ENCODE peak calls at places on chromosome 16, in eight cellular contexts. Z is cardiac muscle cell, K is lower lobe of right lung, P is endothelial cell of umbilical vein, Y is PC-9, X is heart left ventricle, D is RWPE2, M is IMR-90. V is an unnamed sample.

GRCh38 chr16:50878536-50878935 is 136.7 kb downstream of the CYLD start:
- DNase-seq in Z (no peak), K (no peak), P (no peak), Y (no peak), X (no peak), D (no peak), M (no peak), V (no peak)

GRCh38 chr16:10296956-10297340 is 88.9 kb upstream of the ATF7IP2 start:
- DNase-seq in Z (no peak), K (no peak), P (no peak), Y (no peak), X (no peak), D (no peak), M (no peak), V (no peak)

GRCh38 chr16:66472961-66473610 is 46.0 kb downstream of the BEAN1 start:
- DNase-seq in Z (no peak), K (no peak), P (no peak), Y (no peak), X (no peak), D (no peak), M (no peak), V (no peak)

GRCh38 chr16:58198022-58198683 is at the start of gene CSNK2A2:
- DNase-seq in Z (peak), K (peak), P (no peak), Y (no peak), X (peak), D (peak), M (peak), V (peak)

GRCh38 chr16:7344806-7345416 is 12.3 kb downstream of the RBFOX1 start:
- DNase-seq in Z (no peak), K (no peak), P (no peak), Y (no peak), X (peak), D (no peak), M (no peak), V (no peak)

GRCh38 chr16:89156740-89157645 is 14.6 kb upstream of the CDH15 start:
- DNase-seq in Z (no peak), K (no peak), P (no peak), Y (no peak), X (no peak), D (no peak), M (no peak), V (no peak)

GRCh38 chr16:89828199-89828869 is at the start of gene SPIRE2:
- DNase-seq in Z (peak), K (peak), P (peak), Y (peak), X (peak), D (no peak), M (peak), V (peak)

GRCh38 chr16:51465026-51465425 is 314.0 kb upstream of the SALL1 start:
- DNase-seq in Z (peak), K (no peak), P (no peak), Y (no peak), X (no peak), D (no peak), M (peak), V (no peak)

GRCh38 chr16:87924041-87924851 is 12.1 kb downstream of the CA5A start:
- DNase-seq in Z (no peak), K (no peak), P (no peak), Y (no peak), X (no peak), D (no peak), M (no peak), V (no peak)

GRCh38 chr16:56477096-56477878 is 25.9 kb downstream of the OGFOD1 start:
- DNase-seq in Z (peak), K (no peak), P (peak), Y (peak), X (no peak), D (no peak), M (peak), V (no peak)

GRCh38 chr16:10741844-10742243 is 1.8 kb upstream of the NUBP1 start:
- DNase-seq in Z (peak), K (no peak), P (no peak), Y (no peak), X (peak), D (no peak), M (peak), V (no peak)

GRCh38 chr16:66248096-66248495 is 118.4 kb upstream of the CDH5 start:
- DNase-seq in Z (peak), K (no peak), P (no peak), Y (no peak), X (peak), D (no peak), M (peak), V (no peak)

GRCh38 chr16:4261557-4262172 is 11.2 kb downstream of the TFAP4 start:
- DNase-seq in Z (peak), K (no peak), P (peak), Y (no peak), X (no peak), D (no peak), M (peak), V (no peak)

GRCh38 chr16:82699262-82699661 is 72.5 kb downstream of the CDH13 start:
- DNase-seq in Z (no peak), K (no peak), P (no peak), Y (no peak), X (no peak), D (no peak), M (no peak), V (no peak)

GRCh38 chr16:82699711-82700495 is 73.1 kb downstream of the CDH13 start:
- DNase-seq in Z (peak), K (no peak), P (peak), Y (no peak), X (peak), D (no peak), M (peak), V (no peak)

GRCh38 chr16:82695806-82696205 is 69.0 kb downstream of the CDH13 start:
- DNase-seq in Z (peak), K (no peak), P (no peak), Y (no peak), X (no peak), D (no peak), M (no peak), V (no peak)

GRCh38 chr16:82694239-82694874 is 67.6 kb downstream of the CDH13 start:
- DNase-seq in Z (peak), K (no peak), P (no peak), Y (no peak), X (no peak), D (no peak), M (peak), V (no peak)
- H3K27ac ChIP-seq in Z (no peak), K (no peak), P (no peak), Y (no peak), X (no peak), D (peak), M (no peak), V (no peak)

GRCh38 chr16:75695708-75696107 is 5.6 kb downstream of the DUXB start:
- DNase-seq in Z (no peak), K (no peak), P (no peak), Y (no peak), X (no peak), D (no peak), M (no peak), V (no peak)
- TF ChIP-seq CTCF in Z (peak), K (no peak), P (no peak), Y (peak), X (peak), D (no peak), M (peak), V (no peak)

GRCh38 chr16:68408428-68408827 is 39.9 kb downstream of the SMPD3 start:
- DNase-seq in Z (no peak), K (peak), P (no peak), Y (no peak), X (no peak), D (no peak), M (no peak), V (no peak)

GRCh38 chr16:68406458-68407041 is 41.8 kb downstream of the SMPD3 start:
- DNase-seq in Z (no peak), K (peak), P (no peak), Y (no peak), X (no peak), D (no peak), M (peak), V (no peak)

GRCh38 chr16:68411086-68411485 is 37.2 kb downstream of the SMPD3 start:
- DNase-seq in Z (no peak), K (peak), P (no peak), Y (no peak), X (no peak), D (no peak), M (no peak), V (peak)

GRCh38 chr16:68412061-68412460 is 36.2 kb downstream of the SMPD3 start:
- DNase-seq in Z (no peak), K (peak), P (no peak), Y (no peak), X (no peak), D (no peak), M (no peak), V (no peak)

GRCh38 chr16:68408967-68409366 is 39.3 kb downstream of the SMPD3 start:
- DNase-seq in Z (no peak), K (peak), P (no peak), Y (no peak), X (no peak), D (no peak), M (no peak), V (no peak)
- H3K4me3 ChIP-seq in Z (no peak), K (no peak), P (no peak), Y (no peak), X (no peak), D (no peak), M (no peak), V (no peak)

GRCh38 chr16:84295203-84295850 is 649 bp downstream of the WFDC1 start:
- DNase-seq in Z (no peak), K (no peak), P (no peak), Y (no peak), X (no peak), D (no peak), M (peak), V (no peak)
- H3K27ac ChIP-seq in Z (peak), K (peak), P (no peak), Y (no peak), X (no peak), D (no peak), M (peak), V (peak)

GRCh38 chr16:24701521-24701951 is 27.9 kb upstream of the TNRC6A start:
- DNase-seq in Z (peak), K (no peak), P (peak), Y (peak), X (no peak), D (no peak), M (peak), V (no peak)

GRCh38 chr16:24699151-24699723 is 30.2 kb upstream of the TNRC6A start:
- DNase-seq in Z (no peak), K (no peak), P (no peak), Y (no peak), X (no peak), D (no peak), M (no peak), V (no peak)

GRCh38 chr16:24698314-24698713 is 31.1 kb upstream of the TNRC6A start:
- DNase-seq in Z (no peak), K (no peak), P (no peak), Y (no peak), X (no peak), D (no peak), M (no peak), V (no peak)

GRCh38 chr16:24696699-24697098 is 32.8 kb upstream of the TNRC6A start:
- DNase-seq in Z (no peak), K (no peak), P (no peak), Y (no peak), X (no peak), D (no peak), M (no peak), V (no peak)

DNA sequence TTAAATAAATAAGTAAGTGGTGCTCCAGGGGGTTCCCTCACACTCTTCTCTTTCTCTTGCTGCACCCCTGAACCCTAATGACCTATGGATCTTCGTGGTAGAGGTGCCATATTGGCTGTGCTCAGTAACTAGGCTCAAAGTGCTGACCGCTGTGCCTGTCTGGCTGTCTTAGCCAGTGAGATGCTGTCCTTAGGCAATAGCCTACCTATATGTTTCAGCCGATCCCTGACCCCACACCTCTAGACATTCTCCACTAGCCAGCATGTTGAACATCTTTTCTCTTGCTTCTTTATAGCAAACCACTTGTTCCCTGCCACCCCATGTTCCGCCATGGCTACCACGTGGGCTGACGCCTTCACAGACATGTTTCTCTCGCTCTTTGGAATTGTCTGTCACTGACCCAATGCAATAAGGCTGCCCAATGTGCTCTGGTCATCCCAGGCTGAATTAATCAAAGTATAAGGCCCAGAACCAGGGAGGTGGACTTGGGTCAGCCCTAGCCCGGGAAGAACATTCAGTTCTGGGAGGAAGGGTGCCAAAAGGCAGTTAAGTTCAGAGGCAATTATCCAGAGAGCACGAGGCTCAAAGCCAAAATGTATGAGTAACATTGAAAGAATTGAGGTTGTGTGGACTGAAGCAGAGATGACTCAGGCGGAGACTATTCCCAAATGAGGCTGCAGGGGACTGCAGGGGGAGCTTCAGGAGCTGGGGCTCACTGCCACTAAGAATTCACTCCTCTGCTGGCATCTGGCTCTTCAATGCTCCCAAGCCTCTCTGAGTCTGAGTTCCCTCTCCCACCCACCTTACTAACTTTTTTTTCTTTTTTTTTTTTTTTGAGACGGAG is 28.7 kb upstream of the TNRC6A start:
- DNase-seq in Z (peak), K (peak), P (peak), Y (peak), X (peak), D (peak), M (peak), V (no peak)
- TF ChIP-seq CTCF in Z (peak), K (peak), P (peak), Y (peak), X (peak), D (peak), M (peak), V (peak)

GRCh38 chr16:1019934-1020305 is 38.4 kb downstream of the SOX8 start:
- DNase-seq in Z (peak), K (no peak), P (no peak), Y (no peak), X (no peak), D (no peak), M (no peak), V (no peak)
- H3K4me3 ChIP-seq in Z (no peak), K (peak), P (no peak), Y (peak), X (peak), D (no peak), M (no peak), V (peak)

GRCh38 chr16:27551046-27551445 is 1.1 kb downstream of the KATNIP start:
- DNase-seq in Z (no peak), K (no peak), P (no peak), Y (no peak), X (no peak), D (no peak), M (no peak), V (no peak)

GRCh38 chr16:27549607-27549856 is 181 bp downstream of the GTF3C1 start:
- DNase-seq in Z (no peak), K (no peak), P (no peak), Y (no peak), X (no peak), D (no peak), M (no peak), V (no peak)

GRCh38 chr16:27549857-27550581 is at the start of the genes GTF3C1 and KATNIP:
- DNase-seq in Z (peak), K (peak), P (peak), Y (peak), X (peak), D (peak), M (peak), V (peak)

GRCh38 chr16:27547851-27548250 is 1.9 kb downstream of the GTF3C1 start:
- DNase-seq in Z (no peak), K (no peak), P (no peak), Y (no peak), X (no peak), D (no peak), M (no peak), V (no peak)

DNA sequence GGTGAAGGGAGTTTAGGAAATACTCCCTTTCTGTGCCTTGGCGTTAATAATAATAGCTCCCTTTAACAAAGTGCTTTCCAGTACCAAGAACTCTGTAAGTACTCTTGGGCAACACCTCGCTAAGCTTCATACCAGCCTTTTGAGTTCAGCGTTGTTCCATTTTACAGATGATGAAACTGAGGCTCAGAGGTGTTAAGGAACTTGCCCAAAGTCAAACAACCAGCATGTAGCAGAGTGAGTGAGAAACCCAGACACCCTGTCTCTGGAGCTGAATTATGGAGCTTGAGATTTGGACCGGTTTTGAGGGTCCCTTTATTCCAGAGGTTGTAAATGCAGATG is 607 bp downstream of the KATNIP start:
- DNase-seq in Z (no peak), K (no peak), P (no peak), Y (no peak), X (no peak), D (no peak), M (no peak), V (no peak)
- H3K27ac ChIP-seq in Z (no peak), K (peak), P (peak), Y (peak), X (peak), D (no peak), M (no peak), V (peak)